ENCODE peak calls at places on chromosomes 6 and 20, in eight cellular contexts. H, V, M, R, Z, Q, G and L are unnamed samples.

GRCh38 chr20:34922654-34923381 is 32.8 kb downstream of the GSS start:
- DNase-seq in R (no peak), Z (peak; percentile 67), Q (peak; percentile 74), H (no peak), G (no peak), M (no peak), V (no peak), L (peak; percentile 88)

GRCh38 chr20:35018578-35019371 is 63.1 kb downstream of the MYH7B start:
- DNase-seq in G (no peak), Z (no peak), M (no peak), R (peak; percentile 36), H (no peak), Q (no peak), V (no peak), L (no peak)

GRCh38 chr6:39194466-39194865 is 34.8 kb downstream of the KCNK5 start:
- DNase-seq in Z (no peak), V (no peak), R (peak; percentile 44), M (no peak), G (no peak), Q (no peak), H (peak; percentile 40), L (no peak)

GRCh38 chr6:120431841-120432240 is 902.4 kb downstream of the TBC1D32 start:
- DNase-seq in Q (no peak), H (no peak), M (no peak), V (no peak), R (peak; percentile 27), G (no peak), Z (no peak), L (no peak)

GRCh38 chr6:145241039-145241438 is 494.3 kb downstream of the EPM2A start:
- DNase-seq in Z (peak; percentile 81), G (no peak), M (no peak), V (no peak), Q (no peak), H (no peak), R (no peak), L (no peak)

GRCh38 chr6:154298297-154298696 is 58.3 kb downstream of the IPCEF1 start:
- DNase-seq in M (no peak), Z (peak; percentile 66), R (no peak), H (no peak), V (no peak), G (no peak), Q (no peak), L (no peak)

GRCh38 chr6:42935322-42935721 is 6.0 kb downstream of the CNPY3 start:
- DNase-seq in G (no peak), Z (no peak), R (no peak), M (no peak), V (no peak), Q (no peak), H (no peak), L (no peak)

GRCh38 chr6:18439581-18439980 is 52.4 kb downstream of the RNF144B start:
- DNase-seq in V (no peak), Q (no peak), M (no peak), G (no peak), H (no peak), R (no peak), Z (no peak), L (no peak)

GRCh38 chr6:113293106-113293505 is 564.0 kb upstream of the MARCKS start:
- DNase-seq in M (no peak), V (no peak), Z (no peak), Q (no peak), G (no peak), H (no peak), R (no peak), L (no peak)

GRCh38 chr20:25195962-25196700 is 619 bp downstream of the ENTPD6 start:
- DNase-seq in R (peak; percentile 84), H (no peak), G (peak; percentile 47), V (no peak), Z (no peak), Q (peak; percentile 51), M (no peak), L (no peak)

GRCh38 chr6:42269974-42270510 is 52.4 kb upstream of the MRPS10 start:
- DNase-seq in V (no peak), Q (no peak), R (no peak), M (no peak), H (no peak), G (no peak), Z (no peak), L (no peak)

GRCh38 chr20:33103561-33103960 is 24.1 kb downstream of the BPIFB4 start:
- DNase-seq in Q (no peak), Z (no peak), V (no peak), R (no peak), G (no peak), M (no peak), H (no peak), L (no peak)

GRCh38 chr20:32356935-32357868 is 929 bp upstream of the ASXL1 start:
- DNase-seq in M (no peak), Z (peak; percentile 29), Q (peak; percentile 18), G (no peak), V (no peak), R (no peak), H (no peak), L (peak; percentile 70)

GRCh38 chr6:46189726-46190125 is 18.9 kb upstream of the ENPP5 start:
- DNase-seq in H (no peak), Q (no peak), Z (no peak), V (no peak), R (no peak), G (no peak), M (no peak), L (no peak)

GRCh38 chr20:51563597-51564332 is 21.2 kb upstream of the NFATC2 start:
- DNase-seq in Q (peak; percentile 54), M (no peak), Z (peak; percentile 95), V (peak; percentile 86), R (peak; percentile 85), G (peak; percentile 31), H (no peak), L (no peak)

GRCh38 chr6:79812195-79812594 is 135.2 kb downstream of the ELOVL4 start:
- DNase-seq in H (no peak), G (no peak), M (no peak), Z (no peak), R (no peak), Q (no peak), V (no peak), L (no peak)

GRCh38 chr20:53778736-53779135 is 185.1 kb upstream of the ZNF217 start:
- DNase-seq in Z (no peak), V (no peak), H (no peak), G (no peak), R (no peak), M (no peak), Q (no peak), L (peak; percentile 17)

GRCh38 chr20:57440678-57441509 is 49.7 kb downstream of the RBM38 start:
- DNase-seq in Z (peak; percentile 20), M (no peak), H (no peak), V (peak; percentile 97), Q (peak; percentile 59), R (peak; percentile 94), G (no peak), L (peak; percentile 86)

GRCh38 chr20:59920944-59921343 is 12.5 kb downstream of the SYCP2 start:
- DNase-seq in Q (no peak), G (no peak), M (no peak), H (no peak), Z (no peak), R (no peak), V (no peak), L (no peak)

GRCh38 chr6:81751388-81752083 is 945 bp downstream of the TENT5A start:
- DNase-seq in Q (peak; percentile 48), Z (peak; percentile 45), M (no peak), G (peak; percentile 33), H (peak; percentile 67), V (peak; percentile 85), R (peak; percentile 92), L (peak; percentile 62)

GRCh38 chr20:63456429-63457284 is 15.8 kb downstream of the KCNQ2 start:
- DNase-seq in H (no peak), M (no peak), R (no peak), G (no peak), Q (no peak), Z (no peak), V (no peak), L (no peak)